ENCODE peak calls at places on chromosomes 3 and 15, in seven cellular contexts. K is PC-9, V is AG04450, A is pancreas, I is stomach, T is ovary, L is dorsolateral prefrontal cortex. F is an unnamed sample.

GRCh38 chr15:90071220-90071807 is 31.0 kb downstream of the IDH2 start:
- DNase-seq in K (peak; percentile 54), V (peak; percentile 62), A (peak; percentile 81), I (peak; percentile 84), T (peak; percentile 80), L (peak; percentile 71), F (peak; percentile 64)

GRCh38 chr3:129032716-129033115 is 27.9 kb upstream of the GP9 start:
- DNase-seq in K (no peak), V (no peak), A (peak; percentile 51), I (no peak), T (no peak), L (no peak), F (no peak)

GRCh38 chr3:28595364-28595763 is 246.7 kb upstream of the AZI2 start:
- DNase-seq in K (no peak), V (no peak), A (no peak), I (no peak), T (no peak), L (no peak), F (no peak)

GRCh38 chr3:114092151-114093000 is 35.8 kb downstream of the QTRT2 start:
- DNase-seq in K (no peak), V (no peak), A (no peak), I (no peak), T (no peak), L (no peak), F (peak; percentile 10)

GRCh38 chr15:58433597-58434333 is 2.0 kb downstream of the LIPC start:
- DNase-seq in K (no peak), V (no peak), A (no peak), I (no peak), T (no peak), L (no peak), F (no peak)

GRCh38 chr3:157333551-157333991 is 103.1 kb upstream of the PTX3 start:
- DNase-seq in K (no peak), V (peak; percentile 58), A (no peak), I (no peak), T (no peak), L (no peak), F (no peak)

GRCh38 chr3:53046171-53047170 is 598 bp upstream of the SFMBT1 start:
- DNase-seq in K (no peak), V (no peak), A (peak; percentile 79), I (peak; percentile 53), T (peak; percentile 47), L (peak; percentile 73), F (no peak)

GRCh38 chr3:193869221-193870201 is 266.4 kb upstream of the HES1 start:
- DNase-seq in K (peak; percentile 84), V (peak; percentile 59), A (peak; percentile 64), I (no peak), T (peak; percentile 24), L (no peak), F (peak; percentile 61)

GRCh38 chr3:141366285-141367037 is 1.8 kb upstream of the ZBTB38 start:
- DNase-seq in K (peak; percentile 92), V (peak; percentile 89), A (no peak), I (peak; percentile 75), T (peak; percentile 41), L (no peak), F (peak; percentile 75)

GRCh38 chr3:158896729-158897128 is 94.9 kb downstream of the MFSD1 start:
- DNase-seq in K (no peak), V (no peak), A (no peak), I (no peak), T (no peak), L (no peak), F (no peak)

GRCh38 chr3:127385540-127385870 is 97.7 kb upstream of the PRR20G start:
- DNase-seq in K (no peak), V (no peak), A (no peak), I (no peak), T (no peak), L (no peak), F (no peak)
- H3K27me3 ChIP-seq in K (peaks cover 65% of the 10 kb centered on the region), V (peaks cover 10% of the 10 kb centered on the region), A (no peaks in the 10 kb centered on the region), I (peaks cover 53% of the 10 kb centered on the region), T (no peaks in the 10 kb centered on the region), L (peaks cover 8% of the 10 kb centered on the region), F (peaks cover 2% of the 10 kb centered on the region)

GRCh38 chr15:76343313-76343996 is 6.9 kb downstream of the ISL2 start:
- DNase-seq in K (no peak), V (no peak), A (no peak), I (no peak), T (no peak), L (no peak), F (no peak)
- H3K27me3 ChIP-seq in K (no peaks in the 10 kb centered on the region), V (peaks cover 66% of the 10 kb centered on the region), A (peaks cover 19% of the 10 kb centered on the region), I (peaks cover 96% of the 10 kb centered on the region), T (peaks cover 24% of the 10 kb centered on the region), L (peaks cover 100% of the 10 kb centered on the region), F (peaks cover 59% of the 10 kb centered on the region)

DNA sequence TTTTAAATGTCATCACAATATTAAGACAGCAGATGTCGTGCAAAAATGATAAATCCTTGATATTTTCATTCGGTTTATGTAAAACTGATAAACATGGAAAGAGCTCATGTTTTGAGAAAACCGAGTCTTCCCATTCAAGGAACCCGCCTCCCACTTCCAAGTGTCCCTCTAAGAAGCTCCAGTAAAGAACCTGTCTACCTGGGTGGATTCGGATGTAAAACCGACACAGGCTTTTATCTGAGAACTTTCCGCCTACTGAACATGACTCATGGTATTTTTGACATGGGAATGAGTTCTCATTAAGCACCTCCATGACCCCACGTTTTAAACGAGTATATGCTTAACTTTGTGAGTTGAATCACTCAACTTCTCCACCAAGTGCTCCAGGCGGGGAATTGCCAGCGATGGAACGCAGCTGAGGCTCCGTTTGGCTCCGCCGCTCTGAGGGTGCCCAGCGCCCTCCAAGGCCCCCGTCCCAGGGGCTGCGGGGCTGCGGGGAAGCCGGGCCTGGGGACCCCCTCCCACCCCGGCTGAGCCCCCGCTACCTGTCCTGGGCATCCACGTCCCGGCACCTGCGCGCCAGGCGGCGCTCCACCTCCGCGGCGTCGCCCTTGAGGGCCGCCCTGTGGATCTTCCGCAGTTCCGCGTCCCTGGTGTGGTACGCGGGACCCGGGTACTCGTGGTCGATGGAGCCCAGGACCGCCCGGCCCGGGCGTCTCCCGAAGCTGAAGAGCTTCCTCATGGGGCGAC is 119.9 kb downstream of the LMLN start:
- DNase-seq in K (peak; percentile 79), V (no peak), A (peak; percentile 68), I (no peak), T (no peak), L (peak; percentile 53), F (peak; percentile 80)
- H3K27me3 ChIP-seq in K (peaks cover 17% of the 10 kb centered on the region), V (peaks cover 45% of the 10 kb centered on the region), A (peaks cover 12% of the 10 kb centered on the region), I (peaks cover 96% of the 10 kb centered on the region), T (no peaks in the 10 kb centered on the region), L (peaks cover 50% of the 10 kb centered on the region), F (peaks cover 26% of the 10 kb centered on the region)

GRCh38 chr3:32814371-32814770 is 3.4 kb upstream of the TRIM71 start:
- DNase-seq in K (no peak), V (no peak), A (no peak), I (no peak), T (no peak), L (no peak), F (no peak)

GRCh38 chr3:32817195-32817560 is 619 bp upstream of the TRIM71 start:
- DNase-seq in K (no peak), V (no peak), A (no peak), I (no peak), T (no peak), L (peak; percentile 45), F (no peak)

GRCh38 chr3:32817561-32818430 is at the start of gene TRIM71:
- DNase-seq in K (no peak), V (no peak), A (no peak), I (no peak), T (no peak), L (no peak), F (no peak)

GRCh38 chr3:32816439-32817194 is 1.2 kb upstream of the TRIM71 start:
- DNase-seq in K (no peak), V (no peak), A (peak; percentile 63), I (no peak), T (no peak), L (peak; percentile 56), F (no peak)

GRCh38 chr3:32815812-32816438 is 1.9 kb upstream of the TRIM71 start:
- DNase-seq in K (no peak), V (no peak), A (no peak), I (no peak), T (no peak), L (no peak), F (no peak)
- H3K27me3 ChIP-seq in K (no peaks in the 10 kb centered on the region), V (peaks cover 63% of the 10 kb centered on the region), A (no peaks in the 10 kb centered on the region), I (peaks cover 57% of the 10 kb centered on the region), T (no peaks in the 10 kb centered on the region), L (peaks cover 38% of the 10 kb centered on the region), F (peaks cover 37% of the 10 kb centered on the region)

DNA sequence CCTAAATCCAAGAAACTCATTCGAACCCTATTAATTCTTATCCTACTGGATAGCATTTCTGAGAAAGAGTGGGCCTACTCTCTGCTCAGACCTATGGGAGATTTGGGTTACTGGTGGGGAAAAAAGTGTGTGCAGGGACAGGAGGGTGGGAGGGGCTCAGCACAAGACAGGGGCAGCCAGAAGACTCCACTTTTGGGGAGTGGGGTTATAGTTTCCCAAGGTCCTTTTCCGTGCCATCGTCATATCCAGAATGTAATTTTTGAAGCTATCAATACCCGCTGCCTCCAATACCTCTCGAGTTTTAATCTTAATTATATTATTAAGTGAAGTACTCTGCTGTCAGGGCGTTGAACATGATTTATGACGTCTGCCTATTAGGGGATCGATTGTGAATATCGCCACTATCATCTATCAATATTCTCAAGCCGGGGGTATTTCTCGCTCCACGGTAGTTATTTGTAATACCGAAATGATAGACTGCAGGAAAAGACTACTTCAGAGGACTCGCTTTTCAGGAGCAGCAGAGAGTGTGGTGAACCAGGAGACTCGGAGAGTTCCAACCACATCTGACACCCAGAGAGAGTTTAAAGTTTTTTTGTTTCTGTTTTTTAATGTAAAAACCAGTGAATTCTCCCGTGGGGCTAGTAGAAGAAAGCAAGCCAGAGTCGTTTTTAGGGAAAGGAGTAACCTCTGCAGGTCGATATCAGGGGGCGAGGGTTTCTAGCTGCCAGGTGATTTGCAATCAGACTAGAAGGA is 20.6 kb downstream of the NR2F2 start:
- DNase-seq in K (no peak), V (no peak), A (no peak), I (no peak), T (no peak), L (no peak), F (no peak)
- H3K27me3 ChIP-seq in K (no peaks in the 10 kb centered on the region), V (no peaks in the 10 kb centered on the region), A (no peaks in the 10 kb centered on the region), I (peaks cover 62% of the 10 kb centered on the region), T (no peaks in the 10 kb centered on the region), L (peaks cover 99% of the 10 kb centered on the region), F (no peaks in the 10 kb centered on the region)

GRCh38 chr3:13241621-13242363 is 168.6 kb upstream of the IQSEC1 start:
- DNase-seq in K (no peak), V (no peak), A (no peak), I (no peak), T (no peak), L (no peak), F (no peak)

GRCh38 chr3:13238687-13239466 is 165.6 kb upstream of the IQSEC1 start:
- DNase-seq in K (no peak), V (no peak), A (no peak), I (no peak), T (no peak), L (no peak), F (no peak)

GRCh38 chr3:13237776-13238490 is 164.7 kb upstream of the IQSEC1 start:
- DNase-seq in K (no peak), V (no peak), A (no peak), I (no peak), T (no peak), L (no peak), F (no peak)

GRCh38 chr3:13240928-13241618 is 167.8 kb upstream of the IQSEC1 start:
- DNase-seq in K (no peak), V (no peak), A (no peak), I (no peak), T (no peak), L (no peak), F (no peak)

DNA sequence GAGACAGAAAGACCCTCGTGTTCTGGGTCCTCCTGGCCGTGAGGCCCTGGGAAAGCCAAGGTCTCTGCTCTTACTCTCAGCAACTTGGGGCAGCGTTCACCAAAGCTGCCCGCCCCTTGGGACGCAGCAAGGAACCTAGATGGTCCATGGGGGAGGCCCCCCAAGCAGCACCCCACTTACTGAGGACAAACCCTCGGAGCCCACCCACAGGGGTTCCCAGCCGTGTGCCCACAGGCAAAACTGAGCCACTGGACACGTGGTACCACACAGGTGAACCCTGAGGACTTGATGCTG is 166.2 kb upstream of the IQSEC1 start:
- DNase-seq in K (no peak), V (no peak), A (no peak), I (no peak), T (no peak), L (no peak), F (no peak)
- H3K27me3 ChIP-seq in K (no peaks in the 10 kb centered on the region), V (peaks cover 12% of the 10 kb centered on the region), A (no peaks in the 10 kb centered on the region), I (peaks cover 30% of the 10 kb centered on the region), T (no peaks in the 10 kb centered on the region), L (no peaks in the 10 kb centered on the region), F (no peaks in the 10 kb centered on the region)